ENCODE peak calls at places on chromosome 17, in four cellular contexts. One of them, this sample, is unnamed.

GRCh38 chr17:39915559-39915958 is 2.9 kb downstream of the GSDMB start:
- DNase-seq in lower leg skin: no peak
- DNase-seq in HFFc6: no peak
- DNase-seq in right lobe of liver: no peak
- DNase-seq in this sample: no peak

GRCh38 chr17:15398291-15398690 is 56.9 kb upstream of the TEKT3 start:
- DNase-seq in lower leg skin: no peak
- DNase-seq in HFFc6: peak; percentile 60
- DNase-seq in right lobe of liver: no peak
- DNase-seq in this sample: no peak

GRCh38 chr17:36863131-36863530 is 74.1 kb upstream of the LHX1 start:
- DNase-seq in lower leg skin: no peak
- DNase-seq in HFFc6: no peak
- DNase-seq in right lobe of liver: no peak
- DNase-seq in this sample: no peak

GRCh38 chr17:40025991-40026815 is 11.0 kb downstream of the CSF3 start:
- DNase-seq in lower leg skin: no peak
- DNase-seq in HFFc6: no peak
- DNase-seq in right lobe of liver: no peak
- DNase-seq in this sample: no peak

GRCh38 chr17:6496116-6496481 is 51.8 kb downstream of the PIMREG start:
- DNase-seq in lower leg skin: peak; percentile 80
- DNase-seq in HFFc6: no peak
- DNase-seq in right lobe of liver: no peak
- DNase-seq in this sample: peak; percentile 15

GRCh38 chr17:82056729-82057621 is 5.3 kb downstream of the GPS1 start:
- DNase-seq in lower leg skin: no peak
- DNase-seq in HFFc6: no peak
- DNase-seq in right lobe of liver: peak; percentile 51
- DNase-seq in this sample: peak; percentile 48

GRCh38 chr17:13550291-13550690 is 51.4 kb downstream of the HS3ST3A1 start:
- DNase-seq in lower leg skin: no peak
- DNase-seq in HFFc6: peak; percentile 50
- DNase-seq in right lobe of liver: no peak
- DNase-seq in this sample: no peak

GRCh38 chr17:12637015-12637414 is 28.7 kb upstream of the MYOCD start:
- DNase-seq in lower leg skin: no peak
- DNase-seq in HFFc6: peak; percentile 93
- DNase-seq in right lobe of liver: no peak
- DNase-seq in this sample: no peak

GRCh38 chr17:6651483-6652452 is at the start of the genes C17orf100 and MED31:
- DNase-seq in lower leg skin: peak; percentile 99
- DNase-seq in HFFc6: peak; percentile 94
- DNase-seq in right lobe of liver: peak; percentile 97
- DNase-seq in this sample: peak; percentile 97

GRCh38 chr17:42843358-42843934 is 934 bp upstream of the AOC2 start:
- DNase-seq in lower leg skin: no peak
- DNase-seq in HFFc6: peak; percentile 64
- DNase-seq in right lobe of liver: no peak
- DNase-seq in this sample: no peak

GRCh38 chr17:14196337-14196997 is 40.2 kb downstream of the CDRT15 start:
- DNase-seq in lower leg skin: no peak
- DNase-seq in HFFc6: no peak
- DNase-seq in right lobe of liver: no peak
- DNase-seq in this sample: no peak

GRCh38 chr17:71760062-71760720 is 360.6 kb upstream of the SOX9 start:
- DNase-seq in lower leg skin: no peak
- DNase-seq in HFFc6: no peak
- DNase-seq in right lobe of liver: no peak
- DNase-seq in this sample: peak; percentile 54

GRCh38 chr17:71762526-71762925 is 358.3 kb upstream of the SOX9 start:
- DNase-seq in lower leg skin: no peak
- DNase-seq in HFFc6: no peak
- DNase-seq in right lobe of liver: no peak
- DNase-seq in this sample: no peak

GRCh38 chr17:71759422-71760060 is 361.3 kb upstream of the SOX9 start:
- DNase-seq in lower leg skin: no peak
- DNase-seq in HFFc6: no peak
- DNase-seq in right lobe of liver: no peak
- DNase-seq in this sample: no peak

GRCh38 chr17:71765437-71765836 is 355.4 kb upstream of the SOX9 start:
- DNase-seq in lower leg skin: no peak
- DNase-seq in HFFc6: no peak
- DNase-seq in right lobe of liver: no peak
- DNase-seq in this sample: no peak

DNA sequence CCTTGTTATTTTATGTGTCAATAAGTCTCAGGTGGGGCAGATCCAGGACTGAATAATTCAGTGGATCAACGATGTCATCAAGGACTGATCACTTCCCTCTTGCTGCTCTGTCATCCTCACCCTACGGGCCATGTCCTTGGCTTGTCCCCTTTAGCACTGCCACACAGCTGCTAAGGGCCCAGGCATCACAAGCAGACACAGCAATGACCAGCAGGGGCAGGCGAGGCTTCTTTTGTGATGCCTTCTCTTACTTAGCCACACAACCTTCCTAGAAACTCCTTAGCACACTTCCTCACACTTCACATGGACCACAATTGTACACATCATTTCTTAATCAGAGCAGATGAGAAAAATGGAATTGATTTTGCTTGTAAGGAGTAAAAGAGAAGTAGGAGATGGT is 356.3 kb upstream of the SOX9 start:
- DNase-seq in lower leg skin: no peak
- DNase-seq in HFFc6: no peak
- DNase-seq in right lobe of liver: no peak
- DNase-seq in this sample: peak; percentile 47
- TF ChIP-seq CTCF in lower leg skin: no peak
- TF ChIP-seq CTCF in HFFc6: peak; percentile 64
- TF ChIP-seq CTCF in right lobe of liver: peak; percentile 10
- TF ChIP-seq CTCF in this sample: no peak

GRCh38 chr17:79126139-79126538 is 51.5 kb downstream of the ENGASE start:
- DNase-seq in lower leg skin: no peak
- DNase-seq in HFFc6: no peak
- DNase-seq in right lobe of liver: no peak
- DNase-seq in this sample: peak; percentile 40
- TF ChIP-seq CTCF in lower leg skin: no peak
- TF ChIP-seq CTCF in HFFc6: peak; percentile 30
- TF ChIP-seq CTCF in right lobe of liver: peak; percentile 9
- TF ChIP-seq CTCF in this sample: no peak

GRCh38 chr17:75891605-75892555 is 4.9 kb downstream of the TRIM65 start:
- DNase-seq in lower leg skin: no peak
- DNase-seq in HFFc6: no peak
- DNase-seq in right lobe of liver: peak; percentile 58
- DNase-seq in this sample: no peak

GRCh38 chr17:75889454-75889853 is 7.3 kb downstream of the TRIM65 start:
- DNase-seq in lower leg skin: no peak
- DNase-seq in HFFc6: no peak
- DNase-seq in right lobe of liver: no peak
- DNase-seq in this sample: no peak

GRCh38 chr17:75891022-75891604 is 5.6 kb downstream of the TRIM65 start:
- DNase-seq in lower leg skin: no peak
- DNase-seq in HFFc6: no peak
- DNase-seq in right lobe of liver: no peak
- DNase-seq in this sample: no peak

GRCh38 chr17:75892556-75893224 is 4.1 kb downstream of the TRIM65 start:
- DNase-seq in lower leg skin: no peak
- DNase-seq in HFFc6: no peak
- DNase-seq in right lobe of liver: peak; percentile 49
- DNase-seq in this sample: no peak

DNA sequence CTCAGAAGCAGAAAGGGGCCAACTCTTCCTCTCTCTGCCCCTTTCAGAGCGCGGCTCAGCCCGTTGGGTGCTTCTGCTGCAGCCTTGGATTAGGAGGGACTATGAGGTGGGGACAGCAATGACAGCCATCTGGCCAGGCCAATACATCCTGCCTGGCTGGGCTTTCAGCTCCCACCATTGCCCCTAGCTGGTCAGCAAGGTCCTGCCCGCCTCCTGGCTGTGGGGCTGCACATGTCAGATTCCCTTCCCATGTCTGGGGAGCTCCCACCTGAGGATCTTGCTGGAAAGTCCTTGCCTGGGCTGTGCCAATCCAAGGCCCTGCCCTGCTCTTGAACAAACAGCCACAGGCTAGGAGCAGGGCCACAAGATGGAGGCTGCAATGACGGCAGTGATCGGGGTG is 8.3 kb downstream of the TRIM65 start:
- DNase-seq in lower leg skin: no peak
- DNase-seq in HFFc6: no peak
- DNase-seq in right lobe of liver: no peak
- DNase-seq in this sample: no peak
- TF ChIP-seq CTCF in lower leg skin: no peak
- TF ChIP-seq CTCF in HFFc6: no peak
- TF ChIP-seq CTCF in right lobe of liver: no peak
- TF ChIP-seq CTCF in this sample: no peak

GRCh38 chr17:21126645-21127507 is at the start of gene DHRS7B:
- DNase-seq in lower leg skin: peak; percentile 99
- DNase-seq in HFFc6: peak; percentile 86
- DNase-seq in right lobe of liver: peak; percentile 97
- DNase-seq in this sample: peak; percentile 97
- TF ChIP-seq CTCF in lower leg skin: no peak
- TF ChIP-seq CTCF in HFFc6: peak; percentile 20
- TF ChIP-seq CTCF in right lobe of liver: no peak
- TF ChIP-seq CTCF in this sample: no peak

GRCh38 chr17:63497708-63498483 is 21.0 kb downstream of the ACE start:
- DNase-seq in lower leg skin: no peak
- DNase-seq in HFFc6: no peak
- DNase-seq in right lobe of liver: no peak
- DNase-seq in this sample: no peak
- TF ChIP-seq CTCF in lower leg skin: no peak
- TF ChIP-seq CTCF in HFFc6: peak; percentile 56
- TF ChIP-seq CTCF in right lobe of liver: no peak
- TF ChIP-seq CTCF in this sample: no peak

GRCh38 chr17:50365649-50366393 is 7.2 kb downstream of the MRPL27 start:
- DNase-seq in lower leg skin: no peak
- DNase-seq in HFFc6: no peak
- DNase-seq in right lobe of liver: peak; percentile 37
- DNase-seq in this sample: no peak

GRCh38 chr17:50364061-50364458 is 8.9 kb downstream of the MRPL27 start:
- DNase-seq in lower leg skin: no peak
- DNase-seq in HFFc6: no peak
- DNase-seq in right lobe of liver: peak; percentile 46
- DNase-seq in this sample: no peak

GRCh38 chr17:50365165-50365564 is 7.8 kb downstream of the MRPL27 start:
- DNase-seq in lower leg skin: no peak
- DNase-seq in HFFc6: no peak
- DNase-seq in right lobe of liver: peak; percentile 9
- DNase-seq in this sample: no peak

GRCh38 chr17:50363217-50364060 is 9.5 kb downstream of the MRPL27 start:
- DNase-seq in lower leg skin: peak; percentile 46
- DNase-seq in HFFc6: peak; percentile 48
- DNase-seq in right lobe of liver: peak; percentile 41
- DNase-seq in this sample: no peak

GRCh38 chr17:50364715-50365114 is 8.3 kb downstream of the MRPL27 start:
- DNase-seq in lower leg skin: no peak
- DNase-seq in HFFc6: peak; percentile 70
- DNase-seq in right lobe of liver: peak; percentile 43
- DNase-seq in this sample: no peak
- TF ChIP-seq CTCF in lower leg skin: no peak
- TF ChIP-seq CTCF in HFFc6: peak; percentile 59
- TF ChIP-seq CTCF in right lobe of liver: no peak
- TF ChIP-seq CTCF in this sample: no peak

GRCh38 chr17:63433746-63434591 is 12.1 kb downstream of the CYB561 start:
- DNase-seq in lower leg skin: peak; percentile 96
- DNase-seq in HFFc6: peak; percentile 94
- DNase-seq in right lobe of liver: peak; percentile 55
- DNase-seq in this sample: peak; percentile 53

GRCh38 chr17:63437287-63438091 is 8.6 kb downstream of the CYB561 start:
- DNase-seq in lower leg skin: no peak
- DNase-seq in HFFc6: no peak
- DNase-seq in right lobe of liver: peak; percentile 54
- DNase-seq in this sample: no peak

GRCh38 chr17:63436523-63437110 is 9.5 kb downstream of the CYB561 start:
- DNase-seq in lower leg skin: no peak
- DNase-seq in HFFc6: no peak
- DNase-seq in right lobe of liver: peak; percentile 56
- DNase-seq in this sample: peak; percentile 33

GRCh38 chr17:63435681-63436522 is 10.2 kb downstream of the CYB561 start:
- DNase-seq in lower leg skin: no peak
- DNase-seq in HFFc6: no peak
- DNase-seq in right lobe of liver: peak; percentile 52
- DNase-seq in this sample: peak; percentile 68

DNA sequence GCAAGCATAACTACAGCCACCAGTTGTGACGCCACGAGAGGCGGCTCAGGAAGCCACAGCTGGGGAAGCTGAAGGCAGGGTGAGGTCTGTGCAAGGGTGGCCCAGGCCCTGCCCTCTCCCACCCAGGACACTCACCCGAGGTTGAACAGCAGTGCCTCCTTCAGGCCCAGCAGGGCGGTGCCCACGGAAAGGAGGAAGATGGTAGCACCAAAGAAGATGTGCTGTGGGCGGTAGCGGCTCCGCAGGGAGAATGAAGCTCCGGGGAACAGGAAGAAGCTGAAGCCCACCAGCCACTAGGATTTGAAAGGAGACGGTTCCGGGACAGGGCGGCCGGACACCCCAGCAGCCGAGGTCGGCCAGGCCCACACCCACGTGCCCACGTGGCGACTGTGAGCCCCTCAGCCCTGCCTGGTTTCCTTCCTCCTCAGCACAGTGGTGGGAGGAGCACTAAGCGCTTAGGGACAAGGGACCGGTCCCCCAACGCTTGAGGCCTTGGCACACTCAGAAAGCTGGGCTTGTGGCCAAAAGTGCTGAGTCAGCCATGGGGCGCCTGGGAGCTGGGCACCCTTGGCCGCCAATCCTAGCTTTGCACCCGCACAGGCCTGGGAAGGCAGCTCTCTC is 11.0 kb downstream of the CYB561 start:
- DNase-seq in lower leg skin: peak; percentile 90
- DNase-seq in HFFc6: peak; percentile 53
- DNase-seq in right lobe of liver: peak; percentile 74
- DNase-seq in this sample: peak; percentile 84
- TF ChIP-seq CTCF in lower leg skin: no peak
- TF ChIP-seq CTCF in HFFc6: peak; percentile 59
- TF ChIP-seq CTCF in right lobe of liver: no peak
- TF ChIP-seq CTCF in this sample: no peak

DNA sequence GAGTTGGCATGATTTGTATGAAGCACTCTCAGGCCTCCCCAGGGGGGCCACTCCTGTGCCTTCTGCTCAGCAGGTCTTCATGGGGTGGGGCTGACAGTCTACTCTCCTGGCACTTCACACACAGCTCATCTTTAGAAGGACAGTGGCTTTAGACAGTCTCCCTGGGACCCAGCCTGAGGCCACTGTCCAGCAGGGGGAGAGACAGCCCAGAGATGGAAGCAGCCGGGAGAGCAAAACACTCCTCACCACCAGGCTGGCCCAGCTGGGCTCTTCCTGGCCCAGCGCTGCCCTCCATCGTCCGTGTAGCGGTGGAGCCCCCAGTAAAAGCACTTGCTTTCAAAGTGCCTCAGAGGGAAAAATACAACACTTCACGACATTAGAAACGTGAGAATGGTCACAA is 62.0 kb upstream of the CRHR1 start:
- DNase-seq in lower leg skin: peak; percentile 60
- DNase-seq in HFFc6: peak; percentile 29
- DNase-seq in right lobe of liver: no peak
- DNase-seq in this sample: no peak
- TF ChIP-seq CTCF in lower leg skin: no peak
- TF ChIP-seq CTCF in HFFc6: peak; percentile 73
- TF ChIP-seq CTCF in right lobe of liver: peak; percentile 18
- TF ChIP-seq CTCF in this sample: no peak

GRCh38 chr17:80361495-80362220 is 53.3 kb upstream of the ENDOV start:
- DNase-seq in lower leg skin: no peak
- DNase-seq in HFFc6: no peak
- DNase-seq in right lobe of liver: peak; percentile 31
- DNase-seq in this sample: no peak
- TF ChIP-seq CTCF in lower leg skin: no peak
- TF ChIP-seq CTCF in HFFc6: peak; percentile 59
- TF ChIP-seq CTCF in right lobe of liver: peak; percentile 7
- TF ChIP-seq CTCF in this sample: no peak